ENCODE peak calls at places on chromosomes 3 and 15, in nine cellular contexts. One of them, this sample, is unnamed.

GRCh38 chr15:65072027-65072426 is 4.2 kb upstream of the RASL12 start:
- DNase-seq in DND-41: no peak
- DNase-seq in body of pancreas: no peak
- DNase-seq in gastrocnemius medialis: no peak
- DNase-seq in caudate nucleus: no peak
- DNase-seq in heart left ventricle: peak; percentile 74
- DNase-seq in upper lobe of right lung: no peak
- DNase-seq in fibroblast of lung: no peak
- DNase-seq in cardiac muscle cell: no peak
- DNase-seq in this sample: peak; percentile 95

GRCh38 chr3:133457465-133458067 is 57.7 kb downstream of the BFSP2 start:
- DNase-seq in DND-41: no peak
- DNase-seq in body of pancreas: no peak
- DNase-seq in gastrocnemius medialis: no peak
- DNase-seq in caudate nucleus: no peak
- DNase-seq in heart left ventricle: no peak
- DNase-seq in upper lobe of right lung: no peak
- DNase-seq in fibroblast of lung: peak; percentile 21
- DNase-seq in cardiac muscle cell: no peak
- DNase-seq in this sample: no peak

GRCh38 chr15:33729648-33730047 is 238.6 kb upstream of the CHRM5 start:
- DNase-seq in DND-41: no peak
- DNase-seq in body of pancreas: no peak
- DNase-seq in gastrocnemius medialis: no peak
- DNase-seq in caudate nucleus: no peak
- DNase-seq in heart left ventricle: no peak
- DNase-seq in upper lobe of right lung: no peak
- DNase-seq in fibroblast of lung: peak; percentile 22
- DNase-seq in cardiac muscle cell: peak; percentile 25
- DNase-seq in this sample: no peak

GRCh38 chr15:79970921-79971434 is at the start of gene BCL2A1:
- DNase-seq in DND-41: no peak
- DNase-seq in body of pancreas: no peak
- DNase-seq in gastrocnemius medialis: no peak
- DNase-seq in caudate nucleus: peak; percentile 9
- DNase-seq in heart left ventricle: no peak
- DNase-seq in upper lobe of right lung: no peak
- DNase-seq in fibroblast of lung: peak; percentile 67
- DNase-seq in cardiac muscle cell: no peak
- DNase-seq in this sample: peak; percentile 81

GRCh38 chr3:128492353-128493220 is at the start of gene GATA2:
- DNase-seq in DND-41: no peak
- DNase-seq in body of pancreas: peak; percentile 81
- DNase-seq in gastrocnemius medialis: no peak
- DNase-seq in caudate nucleus: no peak
- DNase-seq in heart left ventricle: no peak
- DNase-seq in upper lobe of right lung: peak; percentile 66
- DNase-seq in fibroblast of lung: no peak
- DNase-seq in cardiac muscle cell: peak; percentile 68
- DNase-seq in this sample: peak; percentile 69

GRCh38 chr3:55965776-55966175 is 478.7 kb upstream of the WNT5A start:
- DNase-seq in DND-41: no peak
- DNase-seq in body of pancreas: no peak
- DNase-seq in gastrocnemius medialis: no peak
- DNase-seq in caudate nucleus: no peak
- DNase-seq in heart left ventricle: no peak
- DNase-seq in upper lobe of right lung: no peak
- DNase-seq in fibroblast of lung: no peak
- DNase-seq in cardiac muscle cell: no peak
- DNase-seq in this sample: no peak

GRCh38 chr3:191324936-191325335 is 4.3 kb upstream of the CCDC50 start:
- DNase-seq in DND-41: no peak
- DNase-seq in body of pancreas: no peak
- DNase-seq in gastrocnemius medialis: no peak
- DNase-seq in caudate nucleus: no peak
- DNase-seq in heart left ventricle: no peak
- DNase-seq in upper lobe of right lung: no peak
- DNase-seq in fibroblast of lung: peak; percentile 44
- DNase-seq in cardiac muscle cell: no peak
- DNase-seq in this sample: no peak

GRCh38 chr15:99328673-99329072 is 77.4 kb downstream of the LRRC28 start:
- DNase-seq in DND-41: no peak
- DNase-seq in body of pancreas: no peak
- DNase-seq in gastrocnemius medialis: no peak
- DNase-seq in caudate nucleus: no peak
- DNase-seq in heart left ventricle: no peak
- DNase-seq in upper lobe of right lung: no peak
- DNase-seq in fibroblast of lung: no peak
- DNase-seq in cardiac muscle cell: no peak
- DNase-seq in this sample: no peak

GRCh38 chr15:89019436-89019835 is 68.8 kb upstream of the ABHD2 start:
- DNase-seq in DND-41: no peak
- DNase-seq in body of pancreas: no peak
- DNase-seq in gastrocnemius medialis: no peak
- DNase-seq in caudate nucleus: no peak
- DNase-seq in heart left ventricle: no peak
- DNase-seq in upper lobe of right lung: no peak
- DNase-seq in fibroblast of lung: no peak
- DNase-seq in cardiac muscle cell: no peak
- DNase-seq in this sample: no peak

GRCh38 chr3:63967675-63968611 is 55.4 kb downstream of the PSMD6 start:
- DNase-seq in DND-41: peak; percentile 58
- DNase-seq in body of pancreas: peak; percentile 69
- DNase-seq in gastrocnemius medialis: no peak
- DNase-seq in caudate nucleus: no peak
- DNase-seq in heart left ventricle: peak; percentile 23
- DNase-seq in upper lobe of right lung: no peak
- DNase-seq in fibroblast of lung: peak; percentile 81
- DNase-seq in cardiac muscle cell: peak; percentile 43
- DNase-seq in this sample: no peak

GRCh38 chr3:129263161-129263910 is 13.9 kb downstream of the COPG1 start:
- DNase-seq in DND-41: no peak
- DNase-seq in body of pancreas: no peak
- DNase-seq in gastrocnemius medialis: no peak
- DNase-seq in caudate nucleus: no peak
- DNase-seq in heart left ventricle: no peak
- DNase-seq in upper lobe of right lung: peak; percentile 15
- DNase-seq in fibroblast of lung: no peak
- DNase-seq in cardiac muscle cell: no peak
- DNase-seq in this sample: no peak

GRCh38 chr15:101684384-101684783 is 32.2 kb upstream of the TM2D3 start:
- DNase-seq in DND-41: no peak
- DNase-seq in body of pancreas: no peak
- DNase-seq in gastrocnemius medialis: no peak
- DNase-seq in caudate nucleus: no peak
- DNase-seq in heart left ventricle: peak; percentile 20
- DNase-seq in upper lobe of right lung: no peak
- DNase-seq in fibroblast of lung: peak; percentile 28
- DNase-seq in cardiac muscle cell: peak; percentile 71
- DNase-seq in this sample: peak; percentile 30

GRCh38 chr3:195385526-195385925 is 57.3 kb downstream of the ACAP2 start:
- DNase-seq in DND-41: no peak
- DNase-seq in body of pancreas: no peak
- DNase-seq in gastrocnemius medialis: no peak
- DNase-seq in caudate nucleus: no peak
- DNase-seq in heart left ventricle: no peak
- DNase-seq in upper lobe of right lung: no peak
- DNase-seq in fibroblast of lung: no peak
- DNase-seq in cardiac muscle cell: peak; percentile 38
- DNase-seq in this sample: no peak

GRCh38 chr3:111351334-111351733 is 190.7 kb upstream of the CD96 start:
- DNase-seq in DND-41: no peak
- DNase-seq in body of pancreas: no peak
- DNase-seq in gastrocnemius medialis: no peak
- DNase-seq in caudate nucleus: no peak
- DNase-seq in heart left ventricle: no peak
- DNase-seq in upper lobe of right lung: no peak
- DNase-seq in fibroblast of lung: no peak
- DNase-seq in cardiac muscle cell: peak; percentile 42
- DNase-seq in this sample: no peak

GRCh38 chr3:139935071-139935865 is at the start of gene CLSTN2:
- DNase-seq in DND-41: no peak
- DNase-seq in body of pancreas: peak; percentile 78
- DNase-seq in gastrocnemius medialis: peak; percentile 35
- DNase-seq in caudate nucleus: no peak
- DNase-seq in heart left ventricle: peak; percentile 73
- DNase-seq in upper lobe of right lung: peak; percentile 70
- DNase-seq in fibroblast of lung: peak; percentile 9
- DNase-seq in cardiac muscle cell: peak; percentile 92
- DNase-seq in this sample: peak; percentile 87

GRCh38 chr3:159844801-159845261 is 143.8 kb upstream of the IL12A start:
- DNase-seq in DND-41: no peak
- DNase-seq in body of pancreas: no peak
- DNase-seq in gastrocnemius medialis: no peak
- DNase-seq in caudate nucleus: no peak
- DNase-seq in heart left ventricle: no peak
- DNase-seq in upper lobe of right lung: no peak
- DNase-seq in fibroblast of lung: no peak
- DNase-seq in cardiac muscle cell: no peak
- DNase-seq in this sample: no peak

GRCh38 chr3:84209473-84209872 is 749.3 kb upstream of the CADM2 start:
- DNase-seq in DND-41: no peak
- DNase-seq in body of pancreas: no peak
- DNase-seq in gastrocnemius medialis: no peak
- DNase-seq in caudate nucleus: no peak
- DNase-seq in heart left ventricle: no peak
- DNase-seq in upper lobe of right lung: no peak
- DNase-seq in fibroblast of lung: no peak
- DNase-seq in cardiac muscle cell: no peak
- DNase-seq in this sample: no peak

GRCh38 chr15:38540516-38540915 is 24.1 kb downstream of the RASGRP1 start:
- DNase-seq in DND-41: no peak
- DNase-seq in body of pancreas: no peak
- DNase-seq in gastrocnemius medialis: no peak
- DNase-seq in caudate nucleus: no peak
- DNase-seq in heart left ventricle: no peak
- DNase-seq in upper lobe of right lung: no peak
- DNase-seq in fibroblast of lung: no peak
- DNase-seq in cardiac muscle cell: no peak
- DNase-seq in this sample: no peak

GRCh38 chr3:33645060-33645841 is 72.8 kb downstream of the CLASP2 start:
- DNase-seq in DND-41: no peak
- DNase-seq in body of pancreas: peak; percentile 28
- DNase-seq in gastrocnemius medialis: no peak
- DNase-seq in caudate nucleus: peak; percentile 3
- DNase-seq in heart left ventricle: no peak
- DNase-seq in upper lobe of right lung: no peak
- DNase-seq in fibroblast of lung: peak; percentile 40
- DNase-seq in cardiac muscle cell: peak; percentile 20
- DNase-seq in this sample: no peak

GRCh38 chr3:11498646-11499045 is 145.1 kb downstream of the VGLL4 start:
- DNase-seq in DND-41: no peak
- DNase-seq in body of pancreas: peak; percentile 93
- DNase-seq in gastrocnemius medialis: no peak
- DNase-seq in caudate nucleus: no peak
- DNase-seq in heart left ventricle: peak; percentile 57
- DNase-seq in upper lobe of right lung: peak; percentile 75
- DNase-seq in fibroblast of lung: peak; percentile 82
- DNase-seq in cardiac muscle cell: no peak
- DNase-seq in this sample: peak; percentile 43
- H3K27ac ChIP-seq in DND-41: no peak overlapping the region
- H3K27ac ChIP-seq in body of pancreas: peak overlapping the region; percentile 55
- H3K27ac ChIP-seq in gastrocnemius medialis: no peak overlapping the region
- H3K27ac ChIP-seq in caudate nucleus: no peak overlapping the region
- H3K27ac ChIP-seq in heart left ventricle: peak overlapping the region; percentile 11
- H3K27ac ChIP-seq in upper lobe of right lung: no peak overlapping the region
- H3K27ac ChIP-seq in fibroblast of lung: peak overlapping the region; percentile 44
- H3K27ac ChIP-seq in cardiac muscle cell: no peak overlapping the region
- H3K27ac ChIP-seq in this sample: peak overlapping the region; percentile 70

GRCh38 chr3:71012971-71013370 is 570.6 kb downstream of the FOXP1 start:
- DNase-seq in DND-41: no peak
- DNase-seq in body of pancreas: no peak
- DNase-seq in gastrocnemius medialis: no peak
- DNase-seq in caudate nucleus: no peak
- DNase-seq in heart left ventricle: no peak
- DNase-seq in upper lobe of right lung: no peak
- DNase-seq in fibroblast of lung: no peak
- DNase-seq in cardiac muscle cell: no peak
- DNase-seq in this sample: no peak
- H3K27ac ChIP-seq in DND-41: no peak overlapping the region
- H3K27ac ChIP-seq in body of pancreas: no peak overlapping the region
- H3K27ac ChIP-seq in gastrocnemius medialis: no peak overlapping the region
- H3K27ac ChIP-seq in caudate nucleus: no peak overlapping the region
- H3K27ac ChIP-seq in heart left ventricle: no peak overlapping the region
- H3K27ac ChIP-seq in upper lobe of right lung: no peak overlapping the region
- H3K27ac ChIP-seq in fibroblast of lung: no peak overlapping the region
- H3K27ac ChIP-seq in cardiac muscle cell: no peak overlapping the region
- H3K27ac ChIP-seq in this sample: no peak overlapping the region

GRCh38 chr15:74568594-74568993 is 27.6 kb downstream of the ARID3B start:
- DNase-seq in DND-41: no peak
- DNase-seq in body of pancreas: no peak
- DNase-seq in gastrocnemius medialis: no peak
- DNase-seq in caudate nucleus: no peak
- DNase-seq in heart left ventricle: no peak
- DNase-seq in upper lobe of right lung: no peak
- DNase-seq in fibroblast of lung: no peak
- DNase-seq in cardiac muscle cell: no peak
- DNase-seq in this sample: no peak

GRCh38 chr15:74565381-74566085 is 24.5 kb downstream of the ARID3B start:
- DNase-seq in DND-41: no peak
- DNase-seq in body of pancreas: no peak
- DNase-seq in gastrocnemius medialis: no peak
- DNase-seq in caudate nucleus: no peak
- DNase-seq in heart left ventricle: no peak
- DNase-seq in upper lobe of right lung: no peak
- DNase-seq in fibroblast of lung: no peak
- DNase-seq in cardiac muscle cell: no peak
- DNase-seq in this sample: no peak

GRCh38 chr15:74573987-74574386 is 33.0 kb downstream of the ARID3B start:
- DNase-seq in DND-41: no peak
- DNase-seq in body of pancreas: no peak
- DNase-seq in gastrocnemius medialis: no peak
- DNase-seq in caudate nucleus: no peak
- DNase-seq in heart left ventricle: no peak
- DNase-seq in upper lobe of right lung: no peak
- DNase-seq in fibroblast of lung: no peak
- DNase-seq in cardiac muscle cell: no peak
- DNase-seq in this sample: no peak

GRCh38 chr15:74571191-74571590 is 30.2 kb downstream of the ARID3B start:
- DNase-seq in DND-41: no peak
- DNase-seq in body of pancreas: no peak
- DNase-seq in gastrocnemius medialis: no peak
- DNase-seq in caudate nucleus: no peak
- DNase-seq in heart left ventricle: no peak
- DNase-seq in upper lobe of right lung: no peak
- DNase-seq in fibroblast of lung: no peak
- DNase-seq in cardiac muscle cell: no peak
- DNase-seq in this sample: no peak

GRCh38 chr15:74569731-74570070 is 28.7 kb downstream of the ARID3B start:
- DNase-seq in DND-41: no peak
- DNase-seq in body of pancreas: no peak
- DNase-seq in gastrocnemius medialis: no peak
- DNase-seq in caudate nucleus: no peak
- DNase-seq in heart left ventricle: no peak
- DNase-seq in upper lobe of right lung: no peak
- DNase-seq in fibroblast of lung: no peak
- DNase-seq in cardiac muscle cell: no peak
- DNase-seq in this sample: no peak
- H3K27ac ChIP-seq in DND-41: no peak overlapping the region
- H3K27ac ChIP-seq in body of pancreas: no peak overlapping the region
- H3K27ac ChIP-seq in gastrocnemius medialis: no peak overlapping the region
- H3K27ac ChIP-seq in caudate nucleus: no peak overlapping the region
- H3K27ac ChIP-seq in heart left ventricle: no peak overlapping the region
- H3K27ac ChIP-seq in upper lobe of right lung: no peak overlapping the region
- H3K27ac ChIP-seq in fibroblast of lung: no peak overlapping the region
- H3K27ac ChIP-seq in cardiac muscle cell: peak overlapping the region; percentile 92
- H3K27ac ChIP-seq in this sample: peak overlapping the region; percentile 48

GRCh38 chr3:30493912-30494311 is 112.5 kb upstream of the TGFBR2 start:
- DNase-seq in DND-41: no peak
- DNase-seq in body of pancreas: no peak
- DNase-seq in gastrocnemius medialis: peak; percentile 44
- DNase-seq in caudate nucleus: no peak
- DNase-seq in heart left ventricle: no peak
- DNase-seq in upper lobe of right lung: no peak
- DNase-seq in fibroblast of lung: peak; percentile 94
- DNase-seq in cardiac muscle cell: no peak
- DNase-seq in this sample: no peak
- H3K27ac ChIP-seq in DND-41: peak overlapping the region; percentile 18
- H3K27ac ChIP-seq in body of pancreas: no peak overlapping the region
- H3K27ac ChIP-seq in gastrocnemius medialis: peak overlapping the region; percentile 66
- H3K27ac ChIP-seq in caudate nucleus: no peak overlapping the region
- H3K27ac ChIP-seq in heart left ventricle: peak overlapping the region; percentile 85
- H3K27ac ChIP-seq in upper lobe of right lung: no peak overlapping the region
- H3K27ac ChIP-seq in fibroblast of lung: peak overlapping the region; percentile 61
- H3K27ac ChIP-seq in cardiac muscle cell: no peak overlapping the region
- H3K27ac ChIP-seq in this sample: peak overlapping the region; percentile 70

This sample was measured in osteoblast.